ENCODE peak calls at places on chromosome 14, in six cellular contexts. One of them, this sample, is unnamed.

GRCh38 chr14:22106700-22107697 is 433.4 kb upstream of the OR4E1 start:
- DNase-seq in GM10248: no peak
- DNase-seq in stimulated activated CD4-positive, alpha-beta T cell treated with anti-CD3 and anti-CD28 coated beads, Interleukin-4, amount 100 ng/mL, for 48 hours: no peak
- DNase-seq in brain microvascular endothelial cell: no peak
- DNase-seq in EL: no peak
- DNase-seq in AG04449: no peak
- DNase-seq in this sample: no peak

GRCh38 chr14:48005986-48006385 is 330.6 kb upstream of the MDGA2 start:
- DNase-seq in stimulated activated CD4-positive, alpha-beta T cell treated with anti-CD3 and anti-CD28 coated beads, Interleukin-4, amount 100 ng/mL, for 48 hours: no peak
- DNase-seq in AG04449: no peak
- DNase-seq in EL: no peak
- DNase-seq in GM10248: no peak
- DNase-seq in brain microvascular endothelial cell: no peak
- DNase-seq in this sample: no peak

GRCh38 chr14:102493096-102493495 is 16.5 kb downstream of the ANKRD9 start:
- DNase-seq in EL: no peak
- DNase-seq in GM10248: no peak
- DNase-seq in AG04449: no peak
- DNase-seq in brain microvascular endothelial cell: no peak
- DNase-seq in stimulated activated CD4-positive, alpha-beta T cell treated with anti-CD3 and anti-CD28 coated beads, Interleukin-4, amount 100 ng/mL, for 48 hours: no peak
- DNase-seq in this sample: no peak

GRCh38 chr14:35416108-35416750 is 11.7 kb upstream of the NFKBIA start:
- DNase-seq in EL: peak
- DNase-seq in GM10248: no peak
- DNase-seq in stimulated activated CD4-positive, alpha-beta T cell treated with anti-CD3 and anti-CD28 coated beads, Interleukin-4, amount 100 ng/mL, for 48 hours: peak
- DNase-seq in AG04449: no peak
- DNase-seq in brain microvascular endothelial cell: no peak
- DNase-seq in this sample: no peak

GRCh38 chr14:23089498-23090253 is 5.3 kb downstream of the ACIN1 start:
- DNase-seq in EL: no peak
- DNase-seq in stimulated activated CD4-positive, alpha-beta T cell treated with anti-CD3 and anti-CD28 coated beads, Interleukin-4, amount 100 ng/mL, for 48 hours: no peak
- DNase-seq in GM10248: no peak
- DNase-seq in AG04449: no peak
- DNase-seq in brain microvascular endothelial cell: no peak
- DNase-seq in this sample: no peak

GRCh38 chr14:55721353-55721752 is 141.3 kb downstream of the KTN1 start:
- DNase-seq in brain microvascular endothelial cell: peak
- DNase-seq in AG04449: peak
- DNase-seq in GM10248: no peak
- DNase-seq in EL: peak
- DNase-seq in stimulated activated CD4-positive, alpha-beta T cell treated with anti-CD3 and anti-CD28 coated beads, Interleukin-4, amount 100 ng/mL, for 48 hours: no peak
- DNase-seq in this sample: peak

GRCh38 chr14:93861846-93862641 is 65.1 kb upstream of the FAM181A start:
- DNase-seq in brain microvascular endothelial cell: no peak
- DNase-seq in AG04449: no peak
- DNase-seq in stimulated activated CD4-positive, alpha-beta T cell treated with anti-CD3 and anti-CD28 coated beads, Interleukin-4, amount 100 ng/mL, for 48 hours: no peak
- DNase-seq in GM10248: no peak
- DNase-seq in EL: no peak
- DNase-seq in this sample: no peak

GRCh38 chr14:55965851-55966250 is 152.4 kb upstream of the PELI2 start:
- DNase-seq in GM10248: no peak
- DNase-seq in stimulated activated CD4-positive, alpha-beta T cell treated with anti-CD3 and anti-CD28 coated beads, Interleukin-4, amount 100 ng/mL, for 48 hours: no peak
- DNase-seq in AG04449: peak
- DNase-seq in EL: no peak
- DNase-seq in brain microvascular endothelial cell: no peak
- DNase-seq in this sample: no peak

GRCh38 chr14:99809376-99809775 is 16.2 kb downstream of the EML1 start:
- DNase-seq in EL: peak
- DNase-seq in stimulated activated CD4-positive, alpha-beta T cell treated with anti-CD3 and anti-CD28 coated beads, Interleukin-4, amount 100 ng/mL, for 48 hours: no peak
- DNase-seq in brain microvascular endothelial cell: no peak
- DNase-seq in GM10248: no peak
- DNase-seq in AG04449: no peak
- DNase-seq in this sample: no peak

GRCh38 chr14:68702105-68702504 is 90.8 kb downstream of the ZFP36L1 start:
- DNase-seq in GM10248: no peak
- DNase-seq in EL: no peak
- DNase-seq in stimulated activated CD4-positive, alpha-beta T cell treated with anti-CD3 and anti-CD28 coated beads, Interleukin-4, amount 100 ng/mL, for 48 hours: no peak
- DNase-seq in brain microvascular endothelial cell: no peak
- DNase-seq in AG04449: no peak
- DNase-seq in this sample: no peak

GRCh38 chr14:68947802-68948201 is 31.3 kb downstream of the ACTN1 start:
- DNase-seq in EL: no peak
- DNase-seq in AG04449: no peak
- DNase-seq in GM10248: no peak
- DNase-seq in stimulated activated CD4-positive, alpha-beta T cell treated with anti-CD3 and anti-CD28 coated beads, Interleukin-4, amount 100 ng/mL, for 48 hours: no peak
- DNase-seq in brain microvascular endothelial cell: peak
- DNase-seq in this sample: no peak

GRCh38 chr14:61329478-61330051 is 8.2 kb downstream of the PRKCH start:
- DNase-seq in EL: no peak
- DNase-seq in GM10248: no peak
- DNase-seq in brain microvascular endothelial cell: no peak
- DNase-seq in AG04449: no peak
- DNase-seq in stimulated activated CD4-positive, alpha-beta T cell treated with anti-CD3 and anti-CD28 coated beads, Interleukin-4, amount 100 ng/mL, for 48 hours: no peak
- DNase-seq in this sample: no peak

GRCh38 chr14:72975776-72976175 is 49.5 kb downstream of the DCAF4 start:
- DNase-seq in GM10248: no peak
- DNase-seq in stimulated activated CD4-positive, alpha-beta T cell treated with anti-CD3 and anti-CD28 coated beads, Interleukin-4, amount 100 ng/mL, for 48 hours: no peak
- DNase-seq in EL: no peak
- DNase-seq in AG04449: no peak
- DNase-seq in brain microvascular endothelial cell: peak
- DNase-seq in this sample: no peak

GRCh38 chr14:105207460-105207901 is 26.4 kb upstream of the NUDT14 start:
- DNase-seq in stimulated activated CD4-positive, alpha-beta T cell treated with anti-CD3 and anti-CD28 coated beads, Interleukin-4, amount 100 ng/mL, for 48 hours: no peak
- DNase-seq in brain microvascular endothelial cell: no peak
- DNase-seq in GM10248: no peak
- DNase-seq in EL: no peak
- DNase-seq in AG04449: no peak
- DNase-seq in this sample: no peak

GRCh38 chr14:24851837-24852236 is 198.1 kb downstream of the STXBP6 start:
- DNase-seq in EL: no peak
- DNase-seq in brain microvascular endothelial cell: no peak
- DNase-seq in GM10248: no peak
- DNase-seq in AG04449: no peak
- DNase-seq in stimulated activated CD4-positive, alpha-beta T cell treated with anti-CD3 and anti-CD28 coated beads, Interleukin-4, amount 100 ng/mL, for 48 hours: no peak
- DNase-seq in this sample: no peak

GRCh38 chr14:93100570-93100969 is 15.2 kb downstream of the ITPK1 start:
- DNase-seq in AG04449: no peak
- DNase-seq in stimulated activated CD4-positive, alpha-beta T cell treated with anti-CD3 and anti-CD28 coated beads, Interleukin-4, amount 100 ng/mL, for 48 hours: no peak
- DNase-seq in brain microvascular endothelial cell: no peak
- DNase-seq in EL: no peak
- DNase-seq in GM10248: no peak
- DNase-seq in this sample: no peak